ENCODE peak calls at places on chromosomes 7 and 10, in ten cellular contexts. S, P, D, I, L, G, B, R, M and U are unnamed samples.

GRCh38 chr7:135095450-135095849 is 52.4 kb upstream of the TMEM140 start:
- DNase-seq in G (no peak), M (no peak), I (no peak), S (no peak), L (no peak), P (no peak), D (no peak), B (no peak), R (no peak), U (no peak)

GRCh38 chr7:45884136-45884535 is 4.2 kb upstream of the IGFBP1 start:
- DNase-seq in D (no peak), G (no peak), M (no peak), L (no peak), R (no peak), S (no peak), I (no peak), B (no peak), P (no peak), U (no peak)

GRCh38 chr10:133090101-133090500 is 2.4 kb downstream of the ADGRA1 start:
- DNase-seq in P (no peak), D (no peak), M (no peak), S (no peak), G (no peak), L (no peak), R (no peak), I (no peak), B (no peak), U (no peak)

GRCh38 chr10:52484426-52485065 is 170.5 kb downstream of the DKK1 start:
- DNase-seq in R (no peak), B (no peak), S (no peak), G (no peak), L (no peak), M (no peak), P (no peak), D (peak; percentile 66), I (no peak), U (no peak)

GRCh38 chr10:51180141-51180540 is 105.9 kb downstream of the PRKG1 start:
- DNase-seq in B (no peak), S (no peak), M (no peak), I (no peak), R (no peak), D (no peak), L (no peak), G (no peak), P (no peak), U (no peak)

GRCh38 chr7:158606111-158606510 is 18.5 kb upstream of the PTPRN2 start:
- DNase-seq in P (no peak), L (no peak), D (peak; percentile 29), G (no peak), S (no peak), M (no peak), B (peak; percentile 2), R (no peak), I (peak; percentile 2), U (no peak)

GRCh38 chr7:140237390-140237789 is 60.6 kb upstream of the KDM7A start:
- DNase-seq in B (no peak), P (no peak), G (no peak), I (no peak), S (no peak), D (no peak), M (no peak), L (no peak), R (no peak), U (no peak)

GRCh38 chr10:32412499-32412853 is 33.5 kb upstream of the CCDC7 start:
- DNase-seq in M (no peak), R (no peak), L (no peak), D (no peak), I (no peak), B (peak; percentile 35), S (no peak), G (no peak), P (no peak), U (peak; percentile 34)

GRCh38 chr10:73854310-73854709 is 20.0 kb downstream of the CAMK2G start:
- DNase-seq in G (no peak), B (no peak), I (no peak), P (no peak), M (no peak), R (no peak), S (no peak), L (no peak), D (no peak), U (peak; percentile 21)

GRCh38 chr10:78178940-78179339 is 145.3 kb downstream of the RPS24 start:
- DNase-seq in P (peak; percentile 25), R (no peak), S (no peak), I (no peak), B (no peak), M (no peak), L (no peak), G (no peak), D (no peak), U (peak; percentile 84)

GRCh38 chr7:127252736-127253288 is at the start of gene GRM8:
- DNase-seq in R (no peak), I (peak; percentile 46), L (no peak), B (no peak), S (peak; percentile 52), P (peak; percentile 52), G (no peak), D (peak; percentile 11), M (peak; percentile 12), U (peak; percentile 91)

GRCh38 chr10:82882722-82883121 is 1007.7 kb downstream of the NRG3 start:
- DNase-seq in B (no peak), P (no peak), G (no peak), L (no peak), R (no peak), S (no peak), I (no peak), M (no peak), D (no peak), U (no peak)

GRCh38 chr10:63692205-63692896 is 171.2 kb downstream of the REEP3 start:
- DNase-seq in P (no peak), B (no peak), D (no peak), S (no peak), L (no peak), I (no peak), R (no peak), G (no peak), M (no peak), U (no peak)

GRCh38 chr7:51165337-51165736 is 151.3 kb downstream of the COBL start:
- DNase-seq in D (no peak), G (no peak), I (no peak), L (no peak), P (no peak), M (no peak), B (no peak), R (no peak), S (no peak), U (no peak)

GRCh38 chr10:71740069-71740468 is 20.5 kb upstream of the C10orf105 start:
- DNase-seq in L (no peak), B (peak; percentile 62), P (no peak), S (no peak), I (no peak), D (peak; percentile 78), R (peak; percentile 63), M (no peak), G (no peak), U (peak; percentile 94)

GRCh38 chr7:101363734-101364374 is 1.2 kb downstream of the COL26A1 start:
- DNase-seq in G (peak; percentile 49), B (peak; percentile 12), D (peak; percentile 71), L (peak; percentile 53), I (peak; percentile 91), S (peak; percentile 84), P (peak; percentile 40), M (peak; percentile 71), R (peak; percentile 7), U (peak; percentile 99)

GRCh38 chr7:129368389-129368986 is 65.7 kb upstream of the STRIP2 start:
- DNase-seq in L (no peak), D (no peak), I (peak; percentile 31), P (no peak), R (no peak), S (no peak), B (no peak), G (no peak), M (peak; percentile 4), U (no peak)

GRCh38 chr10:118166951-118167350 is 120.2 kb upstream of the RAB11FIP2 start:
- DNase-seq in P (no peak), D (peak; percentile 84), I (no peak), B (no peak), R (no peak), M (no peak), L (no peak), S (no peak), G (no peak), U (no peak)

GRCh38 chr7:150979706-150980390 is 1.7 kb upstream of the KCNH2 start:
- DNase-seq in R (no peak), S (no peak), G (no peak), I (no peak), D (no peak), L (no peak), B (no peak), M (no peak), P (peak; percentile 46), U (no peak)

GRCh38 chr10:74347522-74347921 is 196.5 kb downstream of the ADK start:
- DNase-seq in D (no peak), R (no peak), I (no peak), G (no peak), B (no peak), P (no peak), M (no peak), L (no peak), S (no peak), U (no peak)

GRCh38 chr10:71878327-71879034 is 27.4 kb upstream of the PSAP start:
- DNase-seq in G (no peak), I (peak; percentile 17), R (no peak), P (no peak), L (no peak), D (no peak), S (no peak), B (no peak), M (peak; percentile 45), U (no peak)

GRCh38 chr7:35722054-35722849 is 27.3 kb upstream of the HERPUD2 start:
- DNase-seq in M (no peak), L (no peak), G (no peak), P (no peak), B (no peak), R (no peak), S (no peak), I (no peak), D (no peak), U (no peak)

GRCh38 chr7:106681815-106682495 is 21.0 kb upstream of the CCDC71L start:
- DNase-seq in R (no peak), B (peak; percentile 57), L (no peak), S (no peak), G (no peak), M (no peak), I (no peak), D (peak; percentile 76), P (no peak), U (peak; percentile 50)

GRCh38 chr10:47323636-47324299 is 1.5 kb downstream of the GDF2 start:
- DNase-seq in P (no peak), S (peak; percentile 9), R (no peak), D (no peak), I (no peak), M (no peak), B (no peak), L (no peak), G (no peak), U (peak; percentile 61)

GRCh38 chr7:36391436-36392198 is 2.0 kb downstream of the ANLN start:
- DNase-seq in R (no peak), L (no peak), I (peak; percentile 54), M (no peak), B (no peak), S (no peak), G (no peak), D (no peak), P (no peak), U (no peak)